ENCODE peak calls at places on chromosomes 1 and 21, in ten cellular contexts. N is right lobe of liver; W is T-helper 17 cell; Y is activated naive CD8-positive, alpha-beta T cell treated with anti-CD3 and anti-CD28 coated beads, Interleukin-2, amount 10 ng/mL, durations not matched to agents 7 days and 5 days; K is HepG2; Z is PC-3; B is left ventricle myocardium superior; H is mucosa of descending colon; R is gastroesophageal sphincter; D is HCT116. E is an unnamed sample.

GRCh38 chr21:32335601-32336575 is 37.2 kb downstream of the MRAP start:
- ATAC-seq in N (no peak), W (no peak), Y (no peak), K (no peak), Z (no peak), B (peak; percentile 59), H (no peak), R (no peak), D (no peak), E (no peak)

GRCh38 chr1:109197163-109198042 is 16.3 kb upstream of the SARS1 start:
- ATAC-seq in N (no peak), W (no peak), Y (no peak), K (peak; percentile 83), Z (peak; percentile 87), B (peak; percentile 80), H (no peak), R (no peak), D (peak; percentile 84), E (peak; percentile 82)

GRCh38 chr1:185287451-185287850 is 29.6 kb downstream of the IVNS1ABP start:
- ATAC-seq in N (no peak), W (no peak), Y (no peak), K (no peak), Z (no peak), B (no peak), H (no peak), R (no peak), D (no peak), E (no peak)

GRCh38 chr1:183968386-183968785 is 69.1 kb downstream of the COLGALT2 start:
- ATAC-seq in N (no peak), W (no peak), Y (no peak), K (no peak), Z (no peak), B (no peak), H (no peak), R (no peak), D (no peak), E (no peak)

GRCh38 chr1:178133291-178133989 is 39.5 kb downstream of the RASAL2 start:
- ATAC-seq in N (peak; percentile 25), W (no peak), Y (no peak), K (no peak), Z (no peak), B (no peak), H (no peak), R (no peak), D (no peak), E (no peak)

GRCh38 chr1:89363196-89363595 is 663 bp upstream of the GBP6 start:
- ATAC-seq in N (no peak), W (no peak), Y (peak; percentile 78), K (no peak), Z (peak; percentile 41), B (no peak), H (peak; percentile 13), R (no peak), D (no peak), E (peak; percentile 50)

GRCh38 chr21:39375446-39375845 is 26.6 kb upstream of the HMGN1 start:
- ATAC-seq in N (no peak), W (no peak), Y (no peak), K (no peak), Z (no peak), B (no peak), H (no peak), R (no peak), D (no peak), E (no peak)

GRCh38 chr1:39954261-39954869 is 580 bp upstream of the MFSD2A start:
- ATAC-seq in N (peak; percentile 18), W (no peak), Y (no peak), K (no peak), Z (no peak), B (peak; percentile 3), H (no peak), R (peak; percentile 28), D (no peak), E (no peak)

GRCh38 chr1:20640183-20640597 is 6.9 kb downstream of the PINK1 start:
- ATAC-seq in N (peak; percentile 80), W (peak; percentile 78), Y (peak; percentile 71), K (peak; percentile 76), Z (peak; percentile 79), B (peak; percentile 54), H (peak; percentile 77), R (peak; percentile 57), D (peak; percentile 81), E (peak; percentile 92)

GRCh38 chr1:6041432-6042062 is 4.1 kb upstream of the KCNAB2 start:
- ATAC-seq in N (peak; percentile 37), W (no peak), Y (no peak), K (peak; percentile 56), Z (peak; percentile 52), B (peak; percentile 64), H (peak; percentile 72), R (no peak), D (peak; percentile 88), E (peak; percentile 75)

GRCh38 chr1:182309631-182310351 is 81.8 kb downstream of the GLUL start:
- ATAC-seq in N (peak; percentile 80), W (no peak), Y (no peak), K (peak; percentile 99), Z (no peak), B (peak; percentile 42), H (peak; percentile 79), R (peak; percentile 36), D (no peak), E (no peak)

GRCh38 chr1:70587803-70588465 is 176.9 kb downstream of the CTH start:
- ATAC-seq in N (no peak), W (no peak), Y (no peak), K (no peak), Z (peak; percentile 40), B (no peak), H (peak; percentile 83), R (no peak), D (no peak), E (no peak)

GRCh38 chr1:35369922-35370671 is 101.6 kb downstream of the ZMYM4 start:
- ATAC-seq in N (peak; percentile 56), W (no peak), Y (no peak), K (no peak), Z (no peak), B (peak; percentile 84), H (no peak), R (peak; percentile 71), D (no peak), E (peak; percentile 93)

GRCh38 chr1:114009393-114009792 is 30.1 kb downstream of the OLFML3 start:
- ATAC-seq in N (no peak), W (no peak), Y (no peak), K (no peak), Z (no peak), B (no peak), H (no peak), R (no peak), D (no peak), E (no peak)

GRCh38 chr1:47460456-47460855 is 22.6 kb downstream of the FOXD2 start:
- ATAC-seq in N (no peak), W (no peak), Y (no peak), K (no peak), Z (no peak), B (no peak), H (no peak), R (no peak), D (no peak), E (no peak)

GRCh38 chr1:219771039-219771438 is 157.3 kb downstream of the SLC30A10 start:
- ATAC-seq in N (no peak), W (no peak), Y (no peak), K (no peak), Z (peak; percentile 98), B (no peak), H (no peak), R (no peak), D (peak; percentile 88), E (peak; percentile 98)

GRCh38 chr1:27132624-27133023 is 22.3 kb downstream of the SLC9A1 start:
- ATAC-seq in N (no peak), W (no peak), Y (no peak), K (no peak), Z (no peak), B (peak; percentile 61), H (peak; percentile 44), R (no peak), D (no peak), E (no peak)

GRCh38 chr1:185789846-185790735 is 55.9 kb downstream of the HMCN1 start:
- ATAC-seq in N (peak; percentile 17), W (no peak), Y (no peak), K (no peak), Z (peak; percentile 49), B (peak; percentile 57), H (peak; percentile 8), R (no peak), D (no peak), E (peak; percentile 43)

GRCh38 chr1:146021622-146022402 is at the start of gene HJV:
- ATAC-seq in N (peak; percentile 72), W (no peak), Y (no peak), K (no peak), Z (no peak), B (peak; percentile 80), H (no peak), R (peak; percentile 49), D (no peak), E (no peak)

GRCh38 chr1:246790364-246790763 is 66.2 kb downstream of the SCCPDH start:
- ATAC-seq in N (no peak), W (no peak), Y (no peak), K (no peak), Z (no peak), B (no peak), H (no peak), R (no peak), D (no peak), E (no peak)

GRCh38 chr1:179447489-179447888 is 81.7 kb downstream of the AXDND1 start:
- ATAC-seq in N (no peak), W (no peak), Y (no peak), K (no peak), Z (no peak), B (no peak), H (no peak), R (no peak), D (peak; percentile 67), E (peak; percentile 39)

GRCh38 chr1:78286686-78287085 is 204.1 kb upstream of the PTGFR start:
- ATAC-seq in N (no peak), W (no peak), Y (no peak), K (no peak), Z (peak; percentile 94), B (no peak), H (peak; percentile 23), R (no peak), D (no peak), E (no peak)

GRCh38 chr1:214244252-214244651 is 36.7 kb upstream of the SMYD2 start:
- ATAC-seq in N (no peak), W (no peak), Y (no peak), K (no peak), Z (no peak), B (no peak), H (no peak), R (no peak), D (no peak), E (no peak)

GRCh38 chr1:166283190-166283589 is 116.4 kb upstream of the FAM78B start:
- ATAC-seq in N (no peak), W (no peak), Y (no peak), K (no peak), Z (no peak), B (peak; percentile 75), H (no peak), R (no peak), D (no peak), E (no peak)

GRCh38 chr1:12113433-12114339 is 50.6 kb downstream of the TNFRSF8 start:
- ATAC-seq in N (no peak), W (no peak), Y (peak; percentile 49), K (no peak), Z (peak; percentile 44), B (peak; percentile 23), H (no peak), R (no peak), D (no peak), E (peak; percentile 16)

GRCh38 chr1:48917901-48918603 is 141.4 kb upstream of the BEND5 start:
- ATAC-seq in N (peak; percentile 86), W (no peak), Y (no peak), K (peak; percentile 87), Z (no peak), B (no peak), H (no peak), R (no peak), D (no peak), E (peak; percentile 24)

GRCh38 chr1:90616395-90616794 is 100.7 kb downstream of the BARHL2 start:
- ATAC-seq in N (peak; percentile 64), W (no peak), Y (no peak), K (peak; percentile 86), Z (no peak), B (no peak), H (peak; percentile 36), R (no peak), D (peak; percentile 80), E (peak; percentile 60)

GRCh38 chr1:72643142-72643541 is 360.8 kb upstream of the NEGR1 start:
- ATAC-seq in N (no peak), W (no peak), Y (no peak), K (no peak), Z (peak; percentile 91), B (no peak), H (no peak), R (no peak), D (no peak), E (no peak)

E was measured in SK-N-SH treated with all-trans-retinoic acid at 6 μM for 48 hours.